ENCODE peak calls at places on chromosome 21, in six cellular contexts. R is AG09319, L is tibial artery, Q is Caco-2, G is gastrocnemius medialis, O is endothelial cell of umbilical vein. W is an unnamed sample.

GRCh38 chr21:41196990-41197389 is 29.0 kb downstream of the BACE2 start:
- DNase-seq in O (no peak), Q (no peak), L (peak), G (no peak), R (no peak), W (no peak)

GRCh38 chr21:34744801-34745200 is 76.0 kb downstream of the CLIC6 start:
- DNase-seq in O (no peak), Q (no peak), R (no peak), L (no peak), G (no peak), W (no peak)

GRCh38 chr21:14487490-14488432 is 58.4 kb downstream of the SAMSN1 start:
- DNase-seq in Q (no peak), R (no peak), O (no peak), G (no peak), L (no peak), W (no peak)

GRCh38 chr21:35408401-35408800 is 359.3 kb upstream of the RUNX1 start:
- DNase-seq in L (no peak), R (no peak), Q (no peak), G (no peak), O (no peak), W (no peak)

GRCh38 chr21:43921602-43921978 is 56.6 kb downstream of the AGPAT3 start:
- DNase-seq in Q (peak), L (no peak), G (no peak), R (no peak), O (no peak), W (no peak)

GRCh38 chr21:15823486-15824150 is 93.8 kb downstream of the USP25 start:
- DNase-seq in O (no peak), G (no peak), Q (no peak), L (no peak), R (no peak), W (no peak)

GRCh38 chr21:16535100-16535418 is 805.3 kb downstream of the USP25 start:
- DNase-seq in Q (no peak), R (peak), O (peak), G (peak), L (peak), W (peak)

GRCh38 chr21:17491716-17492414 is 21.0 kb upstream of the CXADR start:
- DNase-seq in G (no peak), R (peak), Q (no peak), O (peak), L (no peak), W (no peak)

GRCh38 chr21:20276954-20277353 is 721.3 kb upstream of the NCAM2 start:
- DNase-seq in L (no peak), O (no peak), Q (no peak), R (no peak), G (no peak), W (no peak)

GRCh38 chr21:16402752-16403151 is 673.0 kb downstream of the USP25 start:
- DNase-seq in R (no peak), Q (no peak), G (no peak), O (peak), L (no peak), W (no peak)

GRCh38 chr21:35559881-35560280 is 500.4 kb downstream of the SETD4 start:
- DNase-seq in Q (no peak), G (no peak), O (no peak), R (no peak), L (no peak), W (no peak)

GRCh38 chr21:25300632-25301031 is 306.6 kb downstream of the MRPL39 start:
- DNase-seq in Q (no peak), G (no peak), O (no peak), L (no peak), R (no peak), W (no peak)

GRCh38 chr21:41451753-41452676 is 26.0 kb downstream of the MX1 start:
- DNase-seq in G (no peak), L (peak), Q (no peak), R (no peak), O (no peak), W (peak)

GRCh38 chr21:35882791-35883240 is 177.5 kb downstream of the SETD4 start:
- DNase-seq in R (no peak), L (no peak), Q (no peak), G (no peak), O (no peak), W (no peak)

GRCh38 chr21:35342440-35342839 is 293.3 kb upstream of the RUNX1 start:
- DNase-seq in O (no peak), G (no peak), R (no peak), Q (no peak), L (no peak), W (no peak)

GRCh38 chr21:16454371-16454770 is 724.6 kb downstream of the USP25 start:
- DNase-seq in O (peak), R (no peak), L (no peak), G (no peak), Q (no peak), W (no peak)

GRCh38 chr21:23016617-23017016 is 2018.4 kb downstream of the NCAM2 start:
- DNase-seq in R (no peak), L (no peak), G (no peak), Q (peak), O (peak), W (no peak)

GRCh38 chr21:34693192-34693810 is 24.5 kb downstream of the CLIC6 start:
- DNase-seq in Q (peak), O (peak), L (no peak), G (no peak), R (peak), W (peak)

GRCh38 chr21:14453339-14453738 is 70.4 kb upstream of the HSPA13 start:
- DNase-seq in L (no peak), Q (no peak), R (no peak), O (no peak), G (no peak), W (no peak)

GRCh38 chr21:33025471-33026298 is at the start of gene OLIG2:
- DNase-seq in G (no peak), O (peak), L (no peak), Q (no peak), R (no peak), W (no peak)

GRCh38 chr21:14046401-14046800 is 164.4 kb downstream of the LIPI start:
- DNase-seq in R (no peak), L (no peak), Q (no peak), G (no peak), O (no peak), W (no peak)

GRCh38 chr21:35231115-35231514 is 182.0 kb upstream of the RUNX1 start:
- DNase-seq in L (no peak), O (peak), R (no peak), Q (no peak), G (no peak), W (no peak)

GRCh38 chr21:40335689-40336088 is 468.5 kb downstream of the PCP4 start:
- DNase-seq in R (no peak), O (no peak), Q (no peak), G (no peak), L (no peak), W (no peak)

GRCh38 chr21:23217597-23217996 is 2219.4 kb downstream of the NCAM2 start:
- DNase-seq in O (peak), Q (no peak), R (no peak), L (no peak), G (no peak), W (no peak)

GRCh38 chr21:41045534-41046268 is 122.3 kb upstream of the BACE2 start:
- DNase-seq in L (no peak), R (no peak), G (no peak), Q (peak), O (no peak), W (peak)

GRCh38 chr21:41188476-41189146 is 20.7 kb downstream of the BACE2 start:
- DNase-seq in Q (no peak), G (no peak), L (no peak), R (no peak), O (no peak), W (no peak)

GRCh38 chr21:14382486-14382834 is 486 bp downstream of the HSPA13 start:
- DNase-seq in O (no peak), G (no peak), R (no peak), Q (no peak), L (peak), W (no peak)

GRCh38 chr21:44424608-44425306 is 30.6 kb upstream of the LRRC3 start:
- DNase-seq in Q (no peak), L (peak), R (no peak), G (peak), O (no peak), W (no peak)

GRCh38 chr21:35316933-35317332 is 267.8 kb upstream of the RUNX1 start:
- DNase-seq in G (no peak), O (no peak), L (no peak), Q (peak), R (no peak), W (no peak)

GRCh38 chr21:24045775-24046215 is 1561.5 kb downstream of the MRPL39 start:
- DNase-seq in Q (peak), O (peak), L (peak), G (no peak), R (peak), W (peak)

GRCh38 chr21:44295163-44295601 is 4.7 kb upstream of the PFKL start:
- DNase-seq in Q (no peak), L (no peak), O (no peak), R (no peak), G (no peak), W (no peak)

GRCh38 chr21:41373769-41374168 is 11.9 kb downstream of the MX2 start:
- DNase-seq in Q (no peak), G (no peak), R (no peak), L (peak), O (no peak), W (no peak)

GRCh38 chr21:25885405-25885804 is 150.6 kb downstream of the GABPA start:
- DNase-seq in R (no peak), Q (no peak), G (no peak), O (peak), L (no peak), W (no peak)

GRCh38 chr21:41141031-41141457 is 26.9 kb upstream of the BACE2 start:
- DNase-seq in Q (no peak), R (no peak), L (no peak), O (peak), G (no peak), W (no peak)

DNA sequence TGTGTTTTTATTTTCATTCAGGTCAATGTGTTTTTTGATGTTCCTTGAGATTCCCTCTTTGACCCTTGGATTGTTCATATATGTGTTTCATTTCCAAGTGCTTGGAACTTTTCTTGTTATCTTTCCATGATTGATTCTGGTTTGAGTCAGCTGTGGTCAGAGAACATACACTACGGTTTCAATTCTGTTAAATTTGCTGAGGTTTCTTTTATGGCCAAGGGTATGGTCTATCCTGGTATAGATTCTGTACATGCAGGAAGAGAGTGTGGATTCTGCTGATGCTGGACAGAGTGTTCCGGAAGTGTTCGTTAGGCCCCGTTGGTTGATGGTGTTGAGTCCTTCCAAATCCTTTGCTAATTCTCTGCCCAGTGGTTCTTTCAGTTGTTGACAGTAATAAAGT is 98.5 kb upstream of the COL6A1 start:
- DNase-seq in L (no peak), O (no peak), Q (no peak), G (no peak), R (no peak), W (no peak)
- TF ChIP-seq CTCF in L (no peak), O (no peak), Q (no peak), G (no peak), R (no peak), W (no peak)

DNA sequence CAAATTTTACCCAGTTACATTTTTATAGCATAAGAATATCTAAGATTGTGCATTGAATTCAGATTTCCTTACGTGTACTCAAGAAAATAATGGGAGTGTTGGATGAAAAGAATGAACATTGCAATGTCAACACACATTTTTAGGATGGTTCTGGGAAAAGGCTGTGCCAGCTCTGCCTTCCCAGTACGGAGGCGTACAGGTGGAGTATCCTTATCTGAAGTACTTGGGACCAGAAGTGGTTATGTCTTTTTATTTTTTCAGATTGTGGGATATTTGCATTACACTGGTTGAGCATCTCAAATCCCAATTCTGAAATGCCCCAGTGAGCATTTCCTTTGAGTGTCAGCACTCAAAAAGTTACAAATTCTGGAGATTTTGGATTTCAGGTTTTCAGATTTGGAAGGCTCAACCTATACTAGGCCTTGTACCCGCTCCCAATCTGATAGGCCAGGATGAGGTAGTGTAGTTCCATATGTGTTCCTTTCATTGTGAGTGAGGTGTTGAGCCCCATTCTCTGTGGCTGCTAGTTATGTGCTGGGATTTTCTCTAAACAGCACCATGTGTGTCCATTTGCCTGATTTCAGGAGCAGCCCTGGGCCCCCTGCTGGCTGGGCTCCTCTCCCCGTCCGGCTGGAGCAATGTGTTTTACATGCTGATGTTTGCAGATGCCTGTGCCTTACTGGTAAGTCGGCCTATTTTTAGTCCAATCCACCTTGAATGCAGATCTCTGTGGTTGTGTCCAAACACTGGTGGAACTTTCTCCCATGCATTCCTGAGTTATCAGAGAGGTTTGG is 60.8 kb downstream of the SLC37A1 start:
- DNase-seq in Q (peak), R (no peak), L (peak), O (peak), G (no peak), W (peak)
- TF ChIP-seq CTCF in Q (peak), R (peak), L (no peak), O (peak), G (no peak), W (no peak)

DNA sequence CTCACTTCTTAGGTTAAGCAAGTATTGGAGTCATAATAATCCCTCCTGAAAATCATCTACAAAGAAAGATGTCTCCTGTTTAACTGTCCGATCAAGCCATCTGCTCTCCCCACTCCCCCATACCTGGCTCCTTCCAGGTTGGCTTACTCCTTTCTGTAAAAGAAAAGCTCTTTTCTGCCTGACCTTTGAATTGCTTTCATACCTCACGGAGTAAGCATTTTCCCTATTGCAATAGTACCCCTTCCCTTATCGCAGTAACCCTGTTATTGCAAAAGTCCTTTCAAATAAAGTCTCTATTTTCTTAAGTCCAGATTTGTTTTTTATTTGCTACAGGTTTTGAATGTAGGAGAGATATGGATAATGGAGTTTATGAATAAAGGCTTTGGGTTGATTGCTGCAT is 150.4 kb downstream of the GRIK1 start:
- DNase-seq in O (no peak), L (no peak), Q (no peak), R (no peak), G (no peak), W (no peak)
- TF ChIP-seq CTCF in O (no peak), L (no peak), Q (no peak), R (no peak), G (no peak), W (no peak)

GRCh38 chr21:28018213-28018612 is 974.5 kb downstream of the LTN1 start:
- DNase-seq in L (no peak), R (no peak), O (no peak), Q (no peak), G (no peak), W (no peak)

GRCh38 chr21:28016571-28016970 is 976.1 kb downstream of the LTN1 start:
- DNase-seq in O (no peak), G (no peak), L (no peak), R (no peak), Q (no peak), W (no peak)

DNA sequence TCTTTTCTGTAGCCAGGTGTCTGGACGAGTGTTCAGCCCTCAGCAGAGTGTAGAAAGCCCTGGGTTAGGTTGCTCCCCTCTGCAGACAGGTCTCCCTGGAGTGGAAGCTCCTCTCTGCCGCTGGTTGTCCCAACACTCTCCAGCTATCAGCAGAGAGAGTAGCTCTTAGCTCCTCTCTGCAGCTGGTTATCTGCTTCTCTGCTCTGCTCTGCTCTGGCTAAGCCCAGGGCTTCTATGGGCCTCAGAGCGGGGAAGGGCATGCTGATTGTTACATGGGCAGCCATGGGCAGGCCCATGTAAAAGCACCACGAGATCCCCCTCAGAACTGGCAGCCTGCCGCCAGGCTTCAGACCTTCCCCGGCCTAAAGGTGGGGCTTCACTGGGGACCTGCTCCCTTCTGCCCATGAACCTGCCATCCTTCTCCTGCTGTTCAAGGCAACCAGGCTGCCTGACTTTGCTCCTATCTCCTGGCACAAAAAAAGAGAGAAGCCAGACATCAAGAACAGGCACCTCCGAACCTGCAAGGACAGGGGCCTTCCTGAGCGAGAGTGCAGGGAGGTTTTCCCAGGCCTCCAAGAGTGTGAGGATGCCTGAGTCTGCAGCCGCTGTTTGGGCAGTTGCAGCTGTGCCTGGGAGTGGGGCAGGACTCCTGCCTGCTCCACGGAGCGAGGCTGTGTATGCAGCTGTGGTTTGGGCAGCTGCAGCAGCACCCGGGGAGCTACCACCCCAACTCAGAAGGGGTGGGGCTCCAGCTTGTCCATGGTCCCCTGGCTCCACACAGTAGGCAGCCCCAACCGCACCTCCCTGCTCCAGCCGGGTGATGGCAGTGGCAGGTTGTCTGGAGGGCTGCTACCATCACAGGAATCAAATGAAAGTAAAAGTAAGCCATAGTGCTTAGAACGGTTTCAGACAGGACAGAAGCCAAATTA is 973.7 kb downstream of the LTN1 start:
- DNase-seq in R (no peak), Q (peak), L (no peak), G (no peak), O (no peak), W (no peak)
- TF ChIP-seq CTCF in R (no peak), Q (no peak), L (no peak), G (no peak), O (no peak), W (no peak)

GRCh38 chr21:38269567-38269917 is 12.8 kb downstream of the KCNJ15 start:
- DNase-seq in G (no peak), R (no peak), L (no peak), Q (no peak), O (no peak), W (no peak)
- TF ChIP-seq CTCF in G (no peak), R (no peak), L (no peak), Q (no peak), O (no peak), W (no peak)

GRCh38 chr21:31659286-31660133 is at the start of gene SOD1:
- DNase-seq in Q (peak), O (peak), L (peak), G (peak), R (peak), W (peak)
- TF ChIP-seq CTCF in Q (no peak), O (no peak), L (peak), G (peak), R (no peak), W (no peak)

DNA sequence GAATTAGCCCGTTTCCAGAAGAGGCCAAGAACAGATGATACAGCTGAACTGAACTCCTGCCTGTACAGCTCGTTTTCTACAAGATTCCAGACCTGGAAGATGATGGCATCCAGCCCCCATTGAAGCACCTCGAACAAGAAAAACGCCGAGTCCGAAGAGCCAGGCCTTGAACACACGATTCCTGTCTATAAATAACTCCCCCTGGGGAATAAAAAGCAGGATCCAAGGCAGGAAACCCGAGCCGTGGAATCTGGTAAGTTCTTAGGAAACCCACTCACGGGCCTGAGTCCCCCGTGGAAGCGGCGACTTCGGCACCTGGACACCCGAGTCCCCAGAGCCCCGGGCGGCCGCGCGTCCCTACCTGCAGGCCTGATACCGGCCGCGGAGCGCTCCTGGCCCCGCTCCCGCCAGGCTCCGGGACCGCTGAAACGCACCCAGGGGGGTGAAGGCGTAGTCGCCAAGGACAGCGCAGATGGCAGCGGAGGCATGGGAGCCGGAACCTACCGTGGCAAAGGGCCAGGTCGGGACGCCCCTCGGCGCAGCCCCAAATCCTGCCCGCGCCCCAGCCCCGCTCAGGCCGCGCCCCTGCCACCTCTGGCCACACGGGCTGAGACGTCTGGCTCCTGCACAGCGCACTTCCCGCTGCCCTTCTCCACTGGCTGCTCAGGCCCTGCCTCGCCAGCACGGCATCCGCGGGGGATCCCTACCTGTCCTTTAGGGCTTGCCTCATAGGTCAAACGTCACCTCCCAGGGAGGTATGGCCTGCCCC is 14.0 kb upstream of the HLCS start:
- DNase-seq in L (no peak), G (no peak), Q (peak), O (peak), R (no peak), W (peak)
- TF ChIP-seq CTCF in L (no peak), G (no peak), Q (no peak), O (no peak), R (no peak), W (peak)

GRCh38 chr21:45640888-45641479 is 2.5 kb upstream of the PCBP3 start:
- DNase-seq in O (no peak), L (no peak), R (peak), Q (no peak), G (no peak), W (no peak)
- TF ChIP-seq CTCF in O (no peak), L (no peak), R (peak), Q (no peak), G (no peak), W (no peak)

GRCh38 chr21:46056450-46056903 is 41.4 kb upstream of the COL6A2 start:
- DNase-seq in R (peak), G (peak), O (no peak), L (peak), Q (no peak), W (peak)
- TF ChIP-seq CTCF in R (no peak), G (no peak), O (no peak), L (no peak), Q (no peak), W (no peak)

W was measured in stomach.